ENCODE peak calls at places on chromosomes 11 and 22, in four cellular contexts. One of them, this sample, is unnamed.

GRCh38 chr11:119169272-119169719 is 771 bp downstream of the NLRX1 start:
- DNase-seq in CD4-positive, alpha-beta T cell: peak; percentile 28
- DNase-seq in GM23338: peak; percentile 92
- DNase-seq in tibial artery: peak; percentile 44
- DNase-seq in this sample: peak; percentile 48

GRCh38 chr22:32053165-32053755 is 10.2 kb downstream of the SLC5A1 start:
- DNase-seq in tibial artery: no peak
- DNase-seq in GM23338: no peak
- DNase-seq in CD4-positive, alpha-beta T cell: no peak
- DNase-seq in this sample: no peak

GRCh38 chr11:70650075-70650909 is 252.0 kb downstream of the CTTN start:
- DNase-seq in tibial artery: no peak
- DNase-seq in GM23338: peak; percentile 91
- DNase-seq in CD4-positive, alpha-beta T cell: no peak
- DNase-seq in this sample: peak; percentile 75

GRCh38 chr11:112790286-112790685 is 170.9 kb upstream of the NCAM1 start:
- DNase-seq in CD4-positive, alpha-beta T cell: no peak
- DNase-seq in tibial artery: no peak
- DNase-seq in GM23338: no peak
- DNase-seq in this sample: no peak

GRCh38 chr11:92227233-92227593 is 2.6 kb downstream of the FAT3 start:
- DNase-seq in tibial artery: no peak
- DNase-seq in GM23338: peak; percentile 51
- DNase-seq in CD4-positive, alpha-beta T cell: no peak
- DNase-seq in this sample: no peak

GRCh38 chr11:87036756-87037449 is 831 bp upstream of the TMEM135 start:
- DNase-seq in CD4-positive, alpha-beta T cell: no peak
- DNase-seq in GM23338: peak; percentile 45
- DNase-seq in tibial artery: no peak
- DNase-seq in this sample: no peak

GRCh38 chr11:74024630-74025029 is 15.7 kb upstream of the UCP3 start:
- DNase-seq in GM23338: no peak
- DNase-seq in CD4-positive, alpha-beta T cell: no peak
- DNase-seq in tibial artery: peak; percentile 90
- DNase-seq in this sample: peak; percentile 60

GRCh38 chr11:78202733-78203167 is 14.0 kb downstream of the USP35 start:
- DNase-seq in GM23338: no peak
- DNase-seq in CD4-positive, alpha-beta T cell: peak; percentile 58
- DNase-seq in tibial artery: no peak
- DNase-seq in this sample: no peak

GRCh38 chr22:42857845-42858481 is 890 bp upstream of the ARFGAP3 start:
- DNase-seq in tibial artery: no peak
- DNase-seq in GM23338: no peak
- DNase-seq in CD4-positive, alpha-beta T cell: no peak
- DNase-seq in this sample: no peak

GRCh38 chr22:34055525-34056200 is 135.4 kb upstream of the LARGE1 start:
- DNase-seq in GM23338: peak; percentile 86
- DNase-seq in tibial artery: no peak
- DNase-seq in CD4-positive, alpha-beta T cell: no peak
- DNase-seq in this sample: no peak

GRCh38 chr11:88188251-88189030 is 13.2 kb upstream of the RAB38 start:
- DNase-seq in tibial artery: no peak
- DNase-seq in CD4-positive, alpha-beta T cell: no peak
- DNase-seq in GM23338: no peak
- DNase-seq in this sample: no peak

GRCh38 chr11:1356007-1356435 is 33.7 kb upstream of the BRSK2 start:
- DNase-seq in CD4-positive, alpha-beta T cell: no peak
- DNase-seq in GM23338: no peak
- DNase-seq in tibial artery: no peak
- DNase-seq in this sample: no peak

GRCh38 chr11:44903518-44903917 is 47.2 kb downstream of the TP53I11 start:
- DNase-seq in tibial artery: no peak
- DNase-seq in CD4-positive, alpha-beta T cell: no peak
- DNase-seq in GM23338: no peak
- DNase-seq in this sample: no peak

GRCh38 chr11:60863550-60864521 is 3.5 kb upstream of the ZP1 start:
- DNase-seq in tibial artery: no peak
- DNase-seq in CD4-positive, alpha-beta T cell: no peak
- DNase-seq in GM23338: no peak
- DNase-seq in this sample: no peak

GRCh38 chr11:113289341-113290187 is 24.8 kb upstream of the TTC12 start:
- DNase-seq in tibial artery: no peak
- DNase-seq in GM23338: peak; percentile 82
- DNase-seq in CD4-positive, alpha-beta T cell: peak; percentile 53
- DNase-seq in this sample: peak; percentile 67

GRCh38 chr11:69913591-69914285 is 94.5 kb upstream of the FGF3 start:
- DNase-seq in tibial artery: peak; percentile 13
- DNase-seq in CD4-positive, alpha-beta T cell: no peak
- DNase-seq in GM23338: no peak
- DNase-seq in this sample: no peak

GRCh38 chr11:100908746-100909145 is 220.9 kb downstream of the PGR start:
- DNase-seq in GM23338: no peak
- DNase-seq in CD4-positive, alpha-beta T cell: no peak
- DNase-seq in tibial artery: no peak
- DNase-seq in this sample: no peak

GRCh38 chr11:117175104-117175503 is 3.4 kb upstream of the SIDT2 start:
- DNase-seq in tibial artery: no peak
- DNase-seq in GM23338: no peak
- DNase-seq in CD4-positive, alpha-beta T cell: no peak
- DNase-seq in this sample: no peak

GRCh38 chr11:64138413-64138812 is 27.5 kb downstream of the MACROD1 start:
- DNase-seq in tibial artery: no peak
- DNase-seq in GM23338: no peak
- DNase-seq in CD4-positive, alpha-beta T cell: no peak
- DNase-seq in this sample: no peak

GRCh38 chr11:73792584-73792983 is 4.9 kb downstream of the MRPL48 start:
- DNase-seq in CD4-positive, alpha-beta T cell: no peak
- DNase-seq in tibial artery: no peak
- DNase-seq in GM23338: no peak
- DNase-seq in this sample: no peak

GRCh38 chr11:27673979-27674663 is 26.1 kb downstream of the BDNF start:
- DNase-seq in CD4-positive, alpha-beta T cell: no peak
- DNase-seq in GM23338: no peak
- DNase-seq in tibial artery: no peak
- DNase-seq in this sample: no peak

GRCh38 chr11:13965337-13965736 is 2.8 kb downstream of the SPON1 start:
- DNase-seq in tibial artery: no peak
- DNase-seq in CD4-positive, alpha-beta T cell: no peak
- DNase-seq in GM23338: peak; percentile 33
- DNase-seq in this sample: no peak

GRCh38 chr11:64670975-64671374 is 52.0 kb downstream of the NRXN2 start:
- DNase-seq in tibial artery: no peak
- DNase-seq in CD4-positive, alpha-beta T cell: no peak
- DNase-seq in GM23338: no peak
- DNase-seq in this sample: no peak

GRCh38 chr11:34266987-34267386 is 90.8 kb downstream of the ABTB2 start:
- DNase-seq in CD4-positive, alpha-beta T cell: no peak
- DNase-seq in GM23338: no peak
- DNase-seq in tibial artery: no peak
- DNase-seq in this sample: no peak
- H3K27ac ChIP-seq in CD4-positive, alpha-beta T cell: no peak overlapping the region
- H3K27ac ChIP-seq in GM23338: no peak overlapping the region
- H3K27ac ChIP-seq in tibial artery: peak overlapping the region; percentile 69
- H3K27ac ChIP-seq in this sample: peak overlapping the region; percentile 19

GRCh38 chr11:123083623-123084029 is 21.7 kb upstream of the HSPA8 start:
- DNase-seq in tibial artery: peak; percentile 80
- DNase-seq in GM23338: no peak
- DNase-seq in CD4-positive, alpha-beta T cell: peak; percentile 42
- DNase-seq in this sample: peak; percentile 60

GRCh38 chr11:123085497-123085896 is 23.6 kb upstream of the HSPA8 start:
- DNase-seq in tibial artery: no peak
- DNase-seq in GM23338: no peak
- DNase-seq in CD4-positive, alpha-beta T cell: no peak
- DNase-seq in this sample: no peak

GRCh38 chr11:123080023-123080422 is 18.1 kb upstream of the HSPA8 start:
- DNase-seq in CD4-positive, alpha-beta T cell: no peak
- DNase-seq in tibial artery: no peak
- DNase-seq in GM23338: no peak
- DNase-seq in this sample: no peak

GRCh38 chr11:123084454-123084853 is 22.5 kb upstream of the HSPA8 start:
- DNase-seq in tibial artery: no peak
- DNase-seq in CD4-positive, alpha-beta T cell: no peak
- DNase-seq in GM23338: no peak
- DNase-seq in this sample: no peak

GRCh38 chr11:123082977-123083376 is 21.0 kb upstream of the HSPA8 start:
- DNase-seq in GM23338: no peak
- DNase-seq in CD4-positive, alpha-beta T cell: no peak
- DNase-seq in tibial artery: no peak
- DNase-seq in this sample: no peak
- H3K27ac ChIP-seq in GM23338: no peak overlapping the region
- H3K27ac ChIP-seq in CD4-positive, alpha-beta T cell: no peak overlapping the region
- H3K27ac ChIP-seq in tibial artery: no peak overlapping the region
- H3K27ac ChIP-seq in this sample: no peak overlapping the region

DNA sequence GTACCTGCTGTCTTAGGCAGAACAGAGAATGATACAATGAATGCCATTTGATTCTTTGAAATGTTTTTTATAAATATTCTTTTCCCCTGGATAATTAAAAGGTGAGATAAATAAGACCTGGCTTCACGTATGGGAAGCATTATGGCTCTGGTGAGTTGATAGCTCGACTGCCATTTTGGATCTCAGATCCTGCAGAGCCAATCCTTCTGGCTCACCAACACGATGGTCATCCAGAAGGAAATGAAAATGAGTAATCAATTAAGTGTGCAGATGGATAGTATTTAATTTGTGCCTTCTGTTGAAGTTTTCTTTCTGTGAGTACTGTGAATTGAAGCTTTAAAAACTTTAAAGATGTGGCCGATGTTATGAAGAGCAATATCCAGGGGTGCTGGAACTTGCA is 2.7 kb downstream of the TNRC6B start:
- DNase-seq in GM23338: no peak
- DNase-seq in CD4-positive, alpha-beta T cell: no peak
- DNase-seq in tibial artery: no peak
- DNase-seq in this sample: no peak
- H3K27ac ChIP-seq in GM23338: peak overlapping the region; percentile 98
- H3K27ac ChIP-seq in CD4-positive, alpha-beta T cell: no peak overlapping the region
- H3K27ac ChIP-seq in tibial artery: no peak overlapping the region
- H3K27ac ChIP-seq in this sample: no peak overlapping the region

DNA sequence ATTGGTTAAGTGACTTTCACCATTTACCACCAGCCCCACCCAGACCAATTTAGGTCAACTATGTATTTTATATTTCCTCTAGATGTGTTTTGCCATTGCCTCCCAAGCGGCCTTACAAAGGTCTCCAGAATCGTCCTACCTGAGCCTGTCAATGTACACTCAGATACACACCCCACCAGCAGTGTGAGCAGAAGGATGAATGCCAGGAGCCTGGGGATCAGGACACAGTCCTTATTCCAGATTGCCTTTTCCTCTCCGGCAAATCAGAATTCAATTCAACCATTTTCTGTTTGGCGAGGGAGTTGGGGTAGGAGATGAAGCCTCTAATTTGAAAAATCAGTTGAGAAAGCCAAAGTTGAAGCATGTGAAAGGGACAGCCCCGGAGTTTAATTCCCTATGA is 35.4 kb upstream of the CRTAM start:
- DNase-seq in CD4-positive, alpha-beta T cell: no peak
- DNase-seq in tibial artery: no peak
- DNase-seq in GM23338: no peak
- DNase-seq in this sample: no peak
- H3K27ac ChIP-seq in CD4-positive, alpha-beta T cell: no peak overlapping the region
- H3K27ac ChIP-seq in tibial artery: no peak overlapping the region
- H3K27ac ChIP-seq in GM23338: no peak overlapping the region
- H3K27ac ChIP-seq in this sample: no peak overlapping the region

GRCh38 chr11:94545641-94546470 is 2.1 kb downstream of the FUT4 start:
- DNase-seq in tibial artery: no peak
- DNase-seq in CD4-positive, alpha-beta T cell: no peak
- DNase-seq in GM23338: peak; percentile 24
- DNase-seq in this sample: no peak
- H3K27ac ChIP-seq in tibial artery: no peak overlapping the region
- H3K27ac ChIP-seq in CD4-positive, alpha-beta T cell: no peak overlapping the region
- H3K27ac ChIP-seq in GM23338: no peak overlapping the region
- H3K27ac ChIP-seq in this sample: no peak overlapping the region

GRCh38 chr11:12280199-12280837 is 97.1 kb upstream of the PARVA start:
- DNase-seq in tibial artery: no peak
- DNase-seq in CD4-positive, alpha-beta T cell: no peak
- DNase-seq in GM23338: no peak
- DNase-seq in this sample: peak; percentile 2

GRCh38 chr11:12279672-12280108 is 97.7 kb upstream of the PARVA start:
- DNase-seq in GM23338: no peak
- DNase-seq in tibial artery: no peak
- DNase-seq in CD4-positive, alpha-beta T cell: no peak
- DNase-seq in this sample: no peak

GRCh38 chr11:12282676-12283075 is 94.7 kb upstream of the PARVA start:
- DNase-seq in CD4-positive, alpha-beta T cell: no peak
- DNase-seq in tibial artery: no peak
- DNase-seq in GM23338: no peak
- DNase-seq in this sample: no peak

GRCh38 chr11:12281571-12282478 is 95.5 kb upstream of the PARVA start:
- DNase-seq in tibial artery: peak; percentile 87
- DNase-seq in GM23338: peak; percentile 91
- DNase-seq in CD4-positive, alpha-beta T cell: peak; percentile 73
- DNase-seq in this sample: peak; percentile 86

GRCh38 chr11:12280838-12281565 is 96.4 kb upstream of the PARVA start:
- DNase-seq in CD4-positive, alpha-beta T cell: no peak
- DNase-seq in tibial artery: no peak
- DNase-seq in GM23338: no peak
- DNase-seq in this sample: no peak
- H3K27ac ChIP-seq in CD4-positive, alpha-beta T cell: no peak overlapping the region
- H3K27ac ChIP-seq in tibial artery: peak overlapping the region; percentile 23
- H3K27ac ChIP-seq in GM23338: no peak overlapping the region
- H3K27ac ChIP-seq in this sample: no peak overlapping the region

GRCh38 chr11:67465190-67465522 is 3.9 kb downstream of the TMEM134 start:
- DNase-seq in CD4-positive, alpha-beta T cell: no peak
- DNase-seq in tibial artery: no peak
- DNase-seq in GM23338: peak; percentile 32
- DNase-seq in this sample: no peak

GRCh38 chr11:67466962-67467771 is 1.9 kb downstream of the TMEM134 start:
- DNase-seq in CD4-positive, alpha-beta T cell: no peak
- DNase-seq in tibial artery: no peak
- DNase-seq in GM23338: no peak
- DNase-seq in this sample: no peak

GRCh38 chr11:67464411-67465189 is 4.5 kb downstream of the TMEM134 start:
- DNase-seq in tibial artery: peak; percentile 85
- DNase-seq in GM23338: peak; percentile 93
- DNase-seq in CD4-positive, alpha-beta T cell: peak; percentile 87
- DNase-seq in this sample: peak; percentile 88

GRCh38 chr11:67468056-67468455 is 995 bp downstream of the TMEM134 start:
- DNase-seq in GM23338: no peak
- DNase-seq in tibial artery: no peak
- DNase-seq in CD4-positive, alpha-beta T cell: no peak
- DNase-seq in this sample: no peak

GRCh38 chr11:67466367-67466766 is 2.7 kb downstream of the TMEM134 start:
- DNase-seq in tibial artery: no peak
- DNase-seq in CD4-positive, alpha-beta T cell: no peak
- DNase-seq in GM23338: no peak
- DNase-seq in this sample: no peak
- H3K27ac ChIP-seq in tibial artery: peak overlapping the region; percentile 20
- H3K27ac ChIP-seq in CD4-positive, alpha-beta T cell: peak overlapping the region; percentile 17
- H3K27ac ChIP-seq in GM23338: no peak overlapping the region
- H3K27ac ChIP-seq in this sample: no peak overlapping the region

GRCh38 chr11:66133216-66133775 is 63.2 kb downstream of the PACS1 start:
- DNase-seq in GM23338: no peak
- DNase-seq in CD4-positive, alpha-beta T cell: no peak
- DNase-seq in tibial artery: no peak
- DNase-seq in this sample: no peak
- H3K27ac ChIP-seq in GM23338: peak overlapping the region; percentile 32
- H3K27ac ChIP-seq in CD4-positive, alpha-beta T cell: no peak overlapping the region
- H3K27ac ChIP-seq in tibial artery: no peak overlapping the region
- H3K27ac ChIP-seq in this sample: no peak overlapping the region

This sample was measured in heart right ventricle.